ENCODE peak calls at places on chromosomes 6 and 20, in eight cellular contexts. One of them, this sample, is unnamed.

GRCh38 chr6:156601821-156602301 is 175.3 kb upstream of the ARID1B start:
- DNase-seq in heart left ventricle: no peak
- DNase-seq in uterus: no peak
- DNase-seq in adrenal gland: no peak
- DNase-seq in right lobe of liver: no peak
- DNase-seq in IMR-90: no peak
- DNase-seq in A549: no peak
- DNase-seq in HCT116: no peak
- DNase-seq in this sample: no peak

GRCh38 chr20:19688031-19688806 is 69.8 kb upstream of the RIN2 start:
- DNase-seq in uterus: peak; percentile 65
- DNase-seq in A549: peak; percentile 89
- DNase-seq in IMR-90: peak; percentile 92
- DNase-seq in right lobe of liver: peak; percentile 81
- DNase-seq in adrenal gland: peak; percentile 65
- DNase-seq in heart left ventricle: peak; percentile 63
- DNase-seq in HCT116: peak; percentile 34
- DNase-seq in this sample: peak; percentile 60

GRCh38 chr6:143620461-143620860 is 57.3 kb upstream of the PHACTR2 start:
- DNase-seq in IMR-90: peak; percentile 47
- DNase-seq in A549: no peak
- DNase-seq in heart left ventricle: no peak
- DNase-seq in adrenal gland: no peak
- DNase-seq in HCT116: no peak
- DNase-seq in right lobe of liver: no peak
- DNase-seq in uterus: no peak
- DNase-seq in this sample: no peak

GRCh38 chr20:4998160-4998651 is 3.1 kb downstream of the SLC23A2 start:
- DNase-seq in adrenal gland: no peak
- DNase-seq in right lobe of liver: no peak
- DNase-seq in HCT116: no peak
- DNase-seq in A549: peak; percentile 55
- DNase-seq in heart left ventricle: no peak
- DNase-seq in IMR-90: no peak
- DNase-seq in uterus: no peak
- DNase-seq in this sample: no peak

GRCh38 chr6:144543006-144543871 is 258.1 kb downstream of the UTRN start:
- DNase-seq in A549: no peak
- DNase-seq in adrenal gland: peak; percentile 69
- DNase-seq in right lobe of liver: no peak
- DNase-seq in uterus: no peak
- DNase-seq in heart left ventricle: no peak
- DNase-seq in IMR-90: peak; percentile 60
- DNase-seq in HCT116: peak; percentile 32
- DNase-seq in this sample: no peak

GRCh38 chr6:169215201-169215661 is 38.4 kb downstream of the THBS2 start:
- DNase-seq in A549: no peak
- DNase-seq in heart left ventricle: no peak
- DNase-seq in adrenal gland: no peak
- DNase-seq in IMR-90: peak; percentile 35
- DNase-seq in uterus: peak; percentile 66
- DNase-seq in HCT116: no peak
- DNase-seq in right lobe of liver: peak; percentile 23
- DNase-seq in this sample: no peak

GRCh38 chr6:40328376-40328987 is 258.7 kb downstream of the LRFN2 start:
- DNase-seq in HCT116: peak; percentile 33
- DNase-seq in A549: peak; percentile 7
- DNase-seq in right lobe of liver: peak; percentile 69
- DNase-seq in IMR-90: no peak
- DNase-seq in adrenal gland: peak; percentile 22
- DNase-seq in heart left ventricle: no peak
- DNase-seq in uterus: no peak
- DNase-seq in this sample: peak; percentile 74

GRCh38 chr6:89350281-89351037 is 2.1 kb downstream of the UBE2J1 start:
- DNase-seq in IMR-90: no peak
- DNase-seq in HCT116: no peak
- DNase-seq in uterus: no peak
- DNase-seq in right lobe of liver: no peak
- DNase-seq in adrenal gland: no peak
- DNase-seq in heart left ventricle: no peak
- DNase-seq in A549: no peak
- DNase-seq in this sample: no peak

GRCh38 chr6:12275084-12275483 is 15.1 kb upstream of the EDN1 start:
- DNase-seq in uterus: no peak
- DNase-seq in right lobe of liver: no peak
- DNase-seq in IMR-90: no peak
- DNase-seq in HCT116: no peak
- DNase-seq in A549: no peak
- DNase-seq in heart left ventricle: no peak
- DNase-seq in adrenal gland: no peak
- DNase-seq in this sample: no peak

GRCh38 chr6:30238178-30238795 is 25.1 kb upstream of the TRIM26 start:
- DNase-seq in right lobe of liver: no peak
- DNase-seq in uterus: no peak
- DNase-seq in HCT116: peak; percentile 27
- DNase-seq in heart left ventricle: no peak
- DNase-seq in A549: peak; percentile 31
- DNase-seq in IMR-90: peak; percentile 31
- DNase-seq in adrenal gland: peak; percentile 35
- DNase-seq in this sample: no peak

DNA sequence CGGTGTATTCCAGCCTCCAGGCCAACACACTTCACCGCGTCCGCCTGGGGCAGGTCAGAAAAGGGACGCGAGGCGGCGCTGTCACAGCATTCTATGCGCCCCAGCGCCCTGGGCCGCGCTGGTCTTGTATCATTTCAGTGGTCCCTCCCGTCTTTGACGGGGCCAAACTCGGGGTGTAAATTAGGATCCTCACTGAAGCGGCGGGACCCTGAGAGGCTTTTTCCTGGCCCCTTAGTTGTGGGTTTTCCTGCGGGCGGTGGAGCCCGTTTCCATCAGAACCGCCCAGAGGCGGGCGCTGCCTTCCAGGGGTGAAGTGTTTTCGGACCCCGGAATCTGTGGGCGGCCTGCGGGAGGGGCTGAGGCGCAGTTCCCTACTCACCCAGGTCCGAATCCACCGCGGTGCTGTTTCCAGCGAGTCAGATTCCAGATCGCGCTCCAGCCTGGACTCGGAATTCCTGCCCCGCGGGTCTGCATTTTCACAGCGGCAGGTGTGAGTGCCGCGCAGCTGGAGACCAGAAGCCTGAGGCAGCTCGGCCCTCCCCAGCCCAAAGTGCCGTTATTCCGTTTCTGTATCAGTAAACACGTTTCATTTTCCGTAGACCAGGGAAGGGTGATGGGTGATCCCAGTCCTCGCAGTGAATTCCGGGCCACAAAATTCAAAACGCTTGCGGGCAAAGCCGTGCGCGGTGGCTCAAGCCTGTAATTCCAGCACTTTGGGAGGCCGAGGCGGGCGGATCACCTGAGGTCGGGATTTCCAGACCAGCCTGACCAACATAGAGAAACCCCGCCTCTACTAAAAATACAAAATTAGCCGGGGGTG is 3.9 kb upstream of the MICB start:
- DNase-seq in A549: peak; percentile 67
- DNase-seq in uterus: peak; percentile 69
- DNase-seq in heart left ventricle: peak; percentile 83
- DNase-seq in HCT116: peak; percentile 66
- DNase-seq in adrenal gland: peak; percentile 76
- DNase-seq in IMR-90: peak; percentile 70
- DNase-seq in right lobe of liver: peak; percentile 83
- DNase-seq in this sample: peak; percentile 84
- H3K27ac ChIP-seq in A549: peak overlapping the region; percentile 72
- H3K27ac ChIP-seq in uterus: peak overlapping the region; percentile 76
- H3K27ac ChIP-seq in heart left ventricle: peak overlapping the region; percentile 47
- H3K27ac ChIP-seq in HCT116: peak overlapping the region; percentile 76
- H3K27ac ChIP-seq in adrenal gland: no peak overlapping the region
- H3K27ac ChIP-seq in IMR-90: peak overlapping the region; percentile 81
- H3K27ac ChIP-seq in right lobe of liver: peak overlapping the region; percentile 69
- H3K27ac ChIP-seq in this sample: peak overlapping the region; percentile 74

GRCh38 chr6:3568396-3569082 is 111.7 kb upstream of the SLC22A23 start:
- DNase-seq in adrenal gland: no peak
- DNase-seq in uterus: no peak
- DNase-seq in heart left ventricle: no peak
- DNase-seq in A549: no peak
- DNase-seq in IMR-90: peak; percentile 4
- DNase-seq in right lobe of liver: no peak
- DNase-seq in HCT116: no peak
- DNase-seq in this sample: no peak
- TF ChIP-seq POLR2A in adrenal gland: no peak
- TF ChIP-seq POLR2A in uterus: no peak
- TF ChIP-seq POLR2A in heart left ventricle: no peak
- TF ChIP-seq POLR2A in A549: no peak
- TF ChIP-seq POLR2A in IMR-90: no peak
- TF ChIP-seq POLR2A in right lobe of liver: no peak
- TF ChIP-seq POLR2A in HCT116: no peak
- TF ChIP-seq POLR2A in this sample: no peak

DNA sequence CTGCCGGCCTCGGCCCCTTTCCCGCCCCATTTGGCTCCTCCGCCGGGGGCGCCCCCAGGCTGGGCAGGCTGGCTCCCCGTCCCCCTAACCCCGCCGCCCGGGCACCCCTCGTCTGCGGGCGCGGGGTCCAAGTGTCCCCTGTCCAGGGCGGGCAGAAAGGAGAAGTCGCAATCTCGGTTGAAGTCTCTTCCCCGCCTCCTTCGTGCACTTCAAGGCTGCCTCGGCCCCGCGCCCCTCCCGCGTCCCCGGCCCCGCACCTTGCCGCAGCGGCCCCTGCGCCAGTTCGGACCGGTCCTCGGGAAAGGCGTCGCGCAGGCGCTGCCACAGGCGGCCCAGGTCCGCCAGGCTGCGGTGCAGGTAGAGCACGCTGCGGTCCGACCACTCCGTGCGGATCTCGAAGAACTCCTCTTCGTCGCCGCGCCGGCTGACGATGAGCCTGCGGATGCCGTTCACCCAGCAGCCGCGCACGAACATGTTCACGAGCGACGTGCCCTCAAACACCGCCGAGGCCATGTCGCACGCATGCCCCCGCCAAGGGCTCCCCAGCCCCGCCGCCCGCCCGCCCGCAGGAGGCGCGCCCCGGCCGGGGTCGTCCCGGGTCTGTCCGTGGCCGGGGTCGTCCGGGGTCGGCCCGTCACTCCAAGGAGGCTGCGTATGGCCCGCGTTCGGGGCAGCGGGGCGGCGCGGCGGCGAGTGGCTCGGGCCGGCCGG is at the start of gene PXDC1:
- DNase-seq in adrenal gland: peak; percentile 37
- DNase-seq in A549: no peak
- DNase-seq in heart left ventricle: no peak
- DNase-seq in right lobe of liver: no peak
- DNase-seq in IMR-90: no peak
- DNase-seq in HCT116: no peak
- DNase-seq in uterus: no peak
- DNase-seq in this sample: peak; percentile 24
- H3K4me3 ChIP-seq in adrenal gland: no peak within 1 kb of the TSS
- H3K4me3 ChIP-seq in A549: peak within 1 kb of the TSS; percentile 75
- H3K4me3 ChIP-seq in heart left ventricle: peak within 1 kb of the TSS; percentile 94
- H3K4me3 ChIP-seq in right lobe of liver: peak within 1 kb of the TSS; percentile 95
- H3K4me3 ChIP-seq in IMR-90: peak within 1 kb of the TSS; percentile 99
- H3K4me3 ChIP-seq in HCT116: peak within 1 kb of the TSS; percentile 65
- H3K4me3 ChIP-seq in uterus: peak within 1 kb of the TSS; percentile 87
- H3K4me3 ChIP-seq in this sample: peak within 1 kb of the TSS; percentile 38

DNA sequence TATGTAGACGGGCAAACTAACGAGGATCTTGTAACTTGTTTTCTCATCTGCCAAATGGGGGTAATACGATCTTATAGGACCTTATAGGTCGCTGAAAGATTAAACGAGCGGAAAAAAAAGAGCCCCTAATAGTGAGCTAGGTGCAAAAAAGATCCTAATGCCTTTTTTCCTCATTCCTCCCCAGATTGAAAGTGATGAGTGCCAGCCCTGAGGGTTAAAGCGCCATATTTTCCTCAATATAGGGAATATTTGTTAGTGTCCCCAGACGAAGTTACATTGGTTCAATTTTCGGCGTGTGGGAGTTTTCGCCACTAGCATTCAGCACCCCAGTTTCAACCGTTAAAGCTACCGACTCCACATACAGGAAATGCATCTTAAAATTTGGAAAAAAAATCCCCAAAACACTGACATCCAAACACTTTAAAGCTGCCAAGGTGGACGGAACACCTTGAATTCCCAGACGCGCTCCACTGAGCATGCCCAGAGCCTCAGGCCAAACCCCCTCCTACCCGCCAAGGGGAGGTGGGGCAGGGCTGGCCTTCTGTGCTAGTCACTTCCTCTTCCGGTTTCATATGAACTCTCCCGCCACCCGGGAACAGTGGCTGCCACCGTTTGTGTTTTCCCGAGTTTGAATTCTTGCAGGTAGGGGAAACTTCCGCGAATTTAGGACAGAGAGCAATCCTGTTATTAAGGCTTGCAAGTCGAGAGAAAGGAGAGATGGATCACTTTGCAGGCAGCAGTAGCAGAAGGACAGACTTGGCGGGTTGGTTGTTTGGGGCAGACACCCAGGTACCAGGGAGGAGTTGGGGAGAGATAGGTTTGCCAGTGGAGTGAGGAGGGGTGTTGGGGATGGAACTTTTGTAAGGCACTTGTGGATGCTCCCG is at the start of gene PRIM2:
- DNase-seq in right lobe of liver: peak; percentile 92
- DNase-seq in heart left ventricle: peak; percentile 85
- DNase-seq in adrenal gland: peak; percentile 91
- DNase-seq in uterus: peak; percentile 85
- DNase-seq in HCT116: peak; percentile 76
- DNase-seq in A549: peak; percentile 80
- DNase-seq in IMR-90: peak; percentile 76
- DNase-seq in this sample: peak; percentile 87
- H3K27ac ChIP-seq in right lobe of liver: peak within 1 kb of the TSS; percentile 39
- H3K27ac ChIP-seq in heart left ventricle: no peak within 1 kb of the TSS
- H3K27ac ChIP-seq in adrenal gland: no peak within 1 kb of the TSS
- H3K27ac ChIP-seq in uterus: peak within 1 kb of the TSS; percentile 89
- H3K27ac ChIP-seq in HCT116: peak within 1 kb of the TSS; percentile 61
- H3K27ac ChIP-seq in A549: peak within 1 kb of the TSS; percentile 80
- H3K27ac ChIP-seq in IMR-90: peak within 1 kb of the TSS; percentile 80
- H3K27ac ChIP-seq in this sample: peak within 1 kb of the TSS; percentile 65

This sample was measured in body of pancreas.